ENCODE peak calls at places on chromosomes 13 and 19, in six cellular contexts. L is H9, E is SK-N-SH, R is colonic mucosa, D is GM23248, K is neuronal stem cell. N is an unnamed sample.

GRCh38 chr13:28716511-28716910 is 2.3 kb downstream of the SLC46A3 start:
- DNase-seq in L (no peak), E (no peak), R (peak; percentile 84), D (peak; percentile 88), K (no peak), N (peak; percentile 33)

GRCh38 chr13:60351326-60351725 is 45.7 kb upstream of the TDRD3 start:
- DNase-seq in L (no peak), E (peak; percentile 6), R (no peak), D (peak; percentile 49), K (no peak), N (peak; percentile 87)

GRCh38 chr19:32719611-32720059 is at the start of gene TDRD12:
- DNase-seq in L (peak; percentile 68), E (peak; percentile 42), R (no peak), D (no peak), K (no peak), N (no peak)

GRCh38 chr13:98300956-98301641 is 124.0 kb upstream of the RNF113B start:
- DNase-seq in L (no peak), E (no peak), R (no peak), D (peak; percentile 67), K (no peak), N (peak; percentile 74)

GRCh38 chr13:40819797-40820315 is 30.4 kb downstream of the SLC25A15 start:
- DNase-seq in L (no peak), E (no peak), R (no peak), D (no peak), K (no peak), N (no peak)

GRCh38 chr19:17847538-17848366 is at the start of gene JAK3:
- DNase-seq in L (peak; percentile 91), E (peak; percentile 93), R (no peak), D (peak; percentile 87), K (peak; percentile 79), N (peak; percentile 89)

GRCh38 chr19:14767466-14767971 is 10.8 kb downstream of the ADGRE2 start:
- DNase-seq in L (no peak), E (no peak), R (no peak), D (no peak), K (no peak), N (no peak)

GRCh38 chr19:58558066-58558622 is at the start of gene UBE2M:
- DNase-seq in L (peak; percentile 66), E (no peak), R (peak; percentile 59), D (peak; percentile 77), K (no peak), N (peak; percentile 67)

GRCh38 chr13:26412961-26413716 is 144.3 kb upstream of the WASF3 start:
- DNase-seq in L (no peak), E (peak; percentile 52), R (no peak), D (no peak), K (no peak), N (no peak)

GRCh38 chr13:64855506-64855905 is 2374.6 kb downstream of the PCDH9 start:
- DNase-seq in L (no peak), E (peak; percentile 1), R (no peak), D (peak; percentile 2), K (no peak), N (peak; percentile 35)

GRCh38 chr19:38047048-38047435 is 140.0 kb downstream of the SIPA1L3 start:
- DNase-seq in L (no peak), E (no peak), R (no peak), D (no peak), K (no peak), N (no peak)

GRCh38 chr13:36543671-36544070 is 111.4 kb downstream of the CCNA1 start:
- DNase-seq in L (no peak), E (no peak), R (no peak), D (no peak), K (no peak), N (no peak)

GRCh38 chr13:98199480-98199879 is 22.4 kb upstream of the RNF113B start:
- DNase-seq in L (no peak), E (no peak), R (no peak), D (no peak), K (no peak), N (no peak)

GRCh38 chr13:24214528-24214927 is 54.0 kb downstream of the SPATA13 start:
- DNase-seq in L (no peak), E (no peak), R (no peak), D (no peak), K (no peak), N (no peak)

GRCh38 chr19:38663156-38663651 is 15.8 kb downstream of the ACTN4 start:
- DNase-seq in L (no peak), E (no peak), R (no peak), D (no peak), K (no peak), N (no peak)

GRCh38 chr19:45527731-45528130 is 20.5 kb downstream of the VASP start:
- DNase-seq in L (peak; percentile 67), E (no peak), R (no peak), D (no peak), K (no peak), N (no peak)
- H3K9ac ChIP-seq in L (peak overlapping the region; percentile 18), E (no peak overlapping the region), R (no peak overlapping the region), D (no peak overlapping the region), K (no peak overlapping the region), N (no peak overlapping the region)

DNA sequence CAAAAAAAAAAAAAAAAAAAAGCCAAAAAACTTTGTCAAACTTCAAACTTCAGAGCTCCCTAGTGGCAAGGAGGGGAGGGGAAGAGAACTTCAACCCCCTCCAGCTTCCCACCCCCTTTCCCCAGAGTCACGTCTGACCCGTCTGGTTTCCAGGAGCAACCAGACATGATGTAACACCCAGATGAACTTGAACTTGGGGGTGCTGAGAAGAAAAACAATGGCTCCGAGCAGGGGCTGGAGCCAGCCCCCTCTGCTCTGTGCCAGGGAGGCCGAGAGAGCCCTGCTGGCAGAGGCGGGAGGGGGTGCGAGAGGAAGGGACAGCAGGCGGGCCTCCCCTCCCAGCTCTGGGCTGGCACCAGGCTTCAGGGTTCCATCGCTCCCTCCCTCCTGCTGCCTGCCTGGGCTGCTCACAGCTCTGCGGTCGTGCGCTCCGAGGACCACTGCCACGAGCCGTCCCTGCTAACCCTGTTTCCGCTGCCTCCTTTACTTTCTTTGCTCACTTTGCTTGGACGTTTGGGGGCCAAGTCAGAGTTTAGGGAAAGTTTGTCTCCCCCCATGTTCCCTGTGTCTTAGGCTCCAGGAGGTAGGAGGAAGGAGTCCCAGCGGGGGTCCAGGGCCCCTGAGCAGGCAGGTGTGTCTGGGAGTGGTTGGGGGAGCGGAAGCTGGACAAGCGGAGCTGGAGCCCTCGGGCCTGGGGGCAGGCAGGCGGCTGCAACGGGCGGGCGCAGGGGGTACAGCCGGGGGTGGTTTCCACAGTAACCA is 11.1 kb downstream of the LYL1 start:
- DNase-seq in L (peak; percentile 59), E (peak; percentile 91), R (no peak), D (peak; percentile 85), K (no peak), N (peak; percentile 79)
- H3K9ac ChIP-seq in L (no peak overlapping the region), E (peak overlapping the region; percentile 43), R (no peak overlapping the region), D (peak overlapping the region; percentile 55), K (no peak overlapping the region), N (peak overlapping the region; percentile 78)

DNA sequence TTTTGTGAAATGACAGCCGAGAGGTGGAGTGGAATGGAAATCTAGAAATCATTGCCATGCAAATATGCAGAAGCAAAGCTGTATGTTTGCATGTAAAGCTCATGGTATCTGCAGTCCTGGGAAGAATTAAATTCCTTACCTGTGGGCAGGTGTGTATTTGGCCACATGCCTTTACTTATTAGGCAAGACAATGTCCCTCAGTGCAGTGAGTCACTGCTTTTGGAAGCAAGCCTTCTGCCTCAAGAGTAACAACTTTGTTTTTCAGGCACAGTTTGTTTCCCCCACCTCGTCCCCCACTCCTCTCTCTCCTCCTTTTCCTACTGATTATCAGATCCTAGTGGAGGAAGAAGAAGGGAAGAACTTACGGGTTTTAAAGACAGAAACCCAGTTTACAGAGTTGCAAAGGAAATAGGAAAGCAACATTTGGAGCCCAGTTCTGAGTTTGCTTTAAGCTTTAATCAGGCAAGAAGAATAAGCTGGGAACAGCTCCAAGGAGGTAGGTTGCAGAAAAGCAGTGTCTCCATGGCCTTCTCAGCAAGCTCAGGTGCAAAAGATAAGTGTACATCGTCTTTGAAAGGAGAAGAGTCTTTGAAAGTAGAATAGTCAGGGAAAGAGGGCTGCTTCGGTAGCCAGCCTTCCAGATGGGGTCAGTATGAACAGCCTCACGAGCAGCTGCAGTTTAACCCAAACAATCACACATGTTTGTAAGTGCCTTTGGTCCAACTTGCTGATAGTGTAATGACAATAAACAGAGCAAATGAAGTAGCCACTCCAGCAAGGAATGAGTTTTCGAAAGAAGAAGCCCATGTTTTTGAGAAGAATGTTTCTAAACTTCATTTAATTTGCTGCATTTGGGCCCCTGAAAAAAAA is 190.1 kb downstream of the KLF5 start:
- DNase-seq in L (peak; percentile 33), E (peak; percentile 31), R (peak; percentile 44), D (no peak), K (no peak), N (no peak)
- H3K9ac ChIP-seq in L (no peak overlapping the region), E (no peak overlapping the region), R (peak overlapping the region; percentile 57), D (no peak overlapping the region), K (no peak overlapping the region), N (no peak overlapping the region)

DNA sequence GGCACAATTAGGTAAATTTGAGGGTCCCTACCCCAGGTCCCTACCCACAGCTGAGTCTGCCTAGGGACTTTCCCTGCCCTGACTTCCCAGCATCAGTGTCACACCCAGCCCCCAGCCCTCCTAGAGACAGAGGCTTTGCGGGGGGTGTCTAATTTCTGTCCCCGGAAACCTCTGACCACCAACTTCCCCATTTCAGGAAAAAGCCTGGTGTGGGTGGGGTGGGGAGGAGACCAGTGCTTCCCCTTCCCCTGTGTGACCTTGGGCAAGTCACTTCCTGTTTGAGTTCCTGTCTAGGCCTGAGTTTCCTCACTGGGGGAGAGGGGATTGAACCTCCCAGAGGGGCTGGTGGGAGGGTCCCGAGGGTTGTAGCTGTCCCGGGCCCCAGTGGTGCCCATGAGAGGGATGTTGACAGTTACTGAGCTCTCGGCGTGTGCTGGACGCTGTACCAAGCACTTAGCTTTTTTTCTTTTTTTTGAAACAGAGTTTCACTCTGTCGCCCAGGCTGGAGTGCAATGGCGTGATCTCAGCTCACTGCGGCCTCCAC is 7.9 kb downstream of the VASP start:
- DNase-seq in L (no peak), E (no peak), R (peak; percentile 71), D (no peak), K (no peak), N (no peak)
- H3K9ac ChIP-seq in L (no peak overlapping the region), E (no peak overlapping the region), R (peak overlapping the region; percentile 71), D (no peak overlapping the region), K (no peak overlapping the region), N (no peak overlapping the region)